ENCODE peak calls at places on chromosome 13, in four cellular contexts. O, I, U and M are unnamed samples.

GRCh38 chr13:43764349-43764748 is 22.4 kb downstream of the ENOX1 start:
- DNase-seq in O (no peak), I (no peak), U (no peak), M (no peak)

GRCh38 chr13:32203736-32204135 is 111.4 kb downstream of the ZAR1L start:
- DNase-seq in O (no peak), I (no peak), U (no peak), M (no peak)

GRCh38 chr13:66137384-66137783 is 1092.8 kb downstream of the PCDH9 start:
- DNase-seq in O (no peak), I (no peak), U (no peak), M (no peak)

GRCh38 chr13:74132768-74133656 is 1.2 kb downstream of the KLF12 start:
- DNase-seq in O (no peak), I (no peak), U (peak), M (no peak)

GRCh38 chr13:27147530-27148170 is 24.0 kb downstream of the USP12 start:
- DNase-seq in O (no peak), I (peak), U (no peak), M (no peak)

GRCh38 chr13:78589206-78589605 is 14.1 kb downstream of the POU4F1 start:
- DNase-seq in O (peak), I (no peak), U (no peak), M (peak)

GRCh38 chr13:101916108-101916757 is 463.8 kb downstream of the ITGBL1 start:
- DNase-seq in O (no peak), I (no peak), U (peak), M (peak)

GRCh38 chr13:19597523-19597922 is 35.9 kb upstream of the MPHOSPH8 start:
- DNase-seq in O (no peak), I (no peak), U (no peak), M (no peak)

GRCh38 chr13:61954092-61954491 is 538.4 kb upstream of the PCDH20 start:
- DNase-seq in O (peak), I (no peak), U (peak), M (no peak)

GRCh38 chr13:45718063-45718462 is 15.9 kb downstream of the CBY2 start:
- DNase-seq in O (peak), I (no peak), U (peak), M (no peak)

GRCh38 chr13:31638577-31638976 is 100.7 kb upstream of the RXFP2 start:
- DNase-seq in O (no peak), I (no peak), U (no peak), M (no peak)

GRCh38 chr13:42001580-42001979 is 40.7 kb upstream of the VWA8 start:
- DNase-seq in O (no peak), I (no peak), U (no peak), M (peak)

GRCh38 chr13:96671073-96671472 is 323.2 kb downstream of the OXGR1 start:
- DNase-seq in O (no peak), I (no peak), U (no peak), M (no peak)

GRCh38 chr13:49357694-49358093 is 86.2 kb downstream of the CAB39L start:
- DNase-seq in O (no peak), I (no peak), U (no peak), M (no peak)

GRCh38 chr13:40971321-40971720 is 47.8 kb downstream of the ELF1 start:
- DNase-seq in O (no peak), I (no peak), U (no peak), M (no peak)

GRCh38 chr13:113548778-113549621 is 35.6 kb upstream of the TFDP1 start:
- DNase-seq in O (no peak), I (no peak), U (peak), M (no peak)

GRCh38 chr13:96020155-96020575 is 33.0 kb downstream of the UGGT2 start:
- DNase-seq in O (peak), I (peak), U (peak), M (no peak)

GRCh38 chr13:34678154-34678553 is 263.9 kb upstream of the NBEA start:
- DNase-seq in O (no peak), I (no peak), U (no peak), M (no peak)

GRCh38 chr13:102317593-102317992 is 84.3 kb downstream of the FGF14 start:
- DNase-seq in O (no peak), I (no peak), U (peak), M (no peak)

GRCh38 chr13:37534181-37534580 is 64.4 kb downstream of the POSTN start:
- DNase-seq in O (no peak), I (no peak), U (no peak), M (no peak)
- TF ChIP-seq JUND in O (no peak), I (no peak), U (no peak), M (no peak)

GRCh38 chr13:94968757-94969086 is 256.4 kb upstream of the SOX21 start:
- DNase-seq in O (no peak), I (no peak), U (no peak), M (no peak)
- TF ChIP-seq JUND in O (no peak), I (no peak), U (no peak), M (no peak)

GRCh38 chr13:28636677-28637317 is 22.1 kb upstream of the POMP start:
- DNase-seq in O (peak), I (peak), U (peak), M (peak)

GRCh38 chr13:28640861-28641599 is 17.9 kb upstream of the POMP start:
- DNase-seq in O (no peak), I (no peak), U (no peak), M (no peak)

GRCh38 chr13:28638756-28639155 is 20.2 kb upstream of the POMP start:
- DNase-seq in O (no peak), I (no peak), U (no peak), M (no peak)

GRCh38 chr13:28637714-28638355 is 21.1 kb upstream of the POMP start:
- DNase-seq in O (no peak), I (peak), U (no peak), M (no peak)

GRCh38 chr13:28641600-28641926 is 17.4 kb upstream of the POMP start:
- DNase-seq in O (no peak), I (peak), U (no peak), M (no peak)
- TF ChIP-seq JUND in O (no peak), I (no peak), U (no peak), M (no peak)

DNA sequence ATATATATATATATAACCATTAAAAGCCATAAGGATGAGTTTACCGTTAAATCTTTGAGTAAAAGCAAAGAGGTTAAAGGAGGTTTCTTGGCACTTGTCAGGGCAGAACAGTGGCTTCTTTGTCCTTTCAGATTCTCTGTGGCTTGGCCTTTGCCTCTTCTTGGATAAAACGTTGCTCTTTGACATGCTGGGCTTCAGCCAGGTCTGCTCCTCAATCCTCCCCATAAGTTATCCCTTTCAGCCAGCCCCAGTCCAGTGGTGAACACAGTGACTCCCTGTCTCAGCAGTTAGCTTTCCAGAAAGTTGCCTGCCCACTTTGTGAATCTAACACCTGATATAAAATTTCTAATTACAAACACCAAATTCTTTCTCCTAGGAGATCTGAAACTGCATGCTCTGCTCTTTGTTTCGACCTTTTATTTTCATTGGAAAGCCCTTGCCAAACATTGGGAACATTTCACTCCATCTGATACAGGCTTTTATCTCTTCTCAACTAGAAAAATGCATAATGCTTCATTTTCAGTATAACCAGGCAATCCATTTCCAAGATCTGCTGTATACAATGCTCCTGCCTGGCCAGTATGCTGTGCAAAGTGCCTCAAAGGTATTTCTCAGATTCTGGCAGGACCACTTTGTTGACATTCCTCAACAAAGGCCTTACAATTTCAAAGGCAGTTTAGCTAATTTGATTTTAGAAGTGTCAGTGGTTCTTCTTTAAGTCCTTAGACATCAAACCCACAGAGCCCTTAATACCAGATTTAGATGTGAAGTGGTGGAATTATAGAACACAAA is 16.2 kb upstream of the MED4 start:
- DNase-seq in O (peak), I (no peak), U (no peak), M (no peak)
- TF ChIP-seq JUND in O (no peak), I (no peak), U (no peak), M (no peak)

DNA sequence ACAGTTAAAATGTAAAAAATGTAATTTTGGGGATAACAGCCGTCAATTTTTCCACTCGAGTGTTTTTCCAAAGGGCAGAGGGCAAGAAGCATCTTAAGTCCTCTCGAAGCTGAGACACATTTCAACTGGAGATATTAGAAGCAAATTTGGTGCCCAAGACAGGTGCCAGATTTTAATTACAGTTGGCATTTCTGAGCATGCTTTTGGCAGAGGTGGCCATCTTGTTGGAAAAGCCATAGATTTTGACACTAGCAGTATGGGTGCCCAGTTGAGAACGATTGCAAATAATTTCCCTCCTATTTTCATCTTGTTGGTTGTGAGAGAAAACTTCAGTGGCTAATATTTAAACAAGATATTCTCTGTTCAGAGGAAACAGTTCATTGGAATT is 146.3 kb downstream of the TM9SF2 start:
- DNase-seq in O (no peak), I (no peak), U (no peak), M (no peak)
- TF ChIP-seq JUND in O (no peak), I (no peak), U (no peak), M (no peak)

DNA sequence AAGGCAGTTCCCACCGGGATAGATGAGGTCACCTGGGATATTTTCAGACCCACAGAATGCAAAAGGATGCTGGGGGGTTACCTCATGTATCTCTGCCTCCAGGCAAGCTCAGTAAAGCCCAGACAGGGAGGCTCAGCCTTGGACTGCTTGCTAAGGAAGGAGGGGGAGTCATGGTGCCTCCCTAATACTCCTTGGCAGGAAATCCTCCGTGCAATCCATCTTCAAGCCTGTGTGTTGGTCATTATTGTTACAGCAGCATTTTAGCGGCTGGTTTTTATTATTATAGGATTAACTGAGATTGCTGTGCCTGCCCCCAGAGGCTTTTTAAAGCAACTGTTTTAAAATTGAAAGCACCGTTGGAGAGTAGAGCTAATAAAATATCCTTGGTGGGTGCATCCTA is 188.5 kb upstream of the UBL3 start:
- DNase-seq in O (no peak), I (no peak), U (no peak), M (no peak)
- TF ChIP-seq JUND in O (no peak), I (no peak), U (no peak), M (no peak)

GRCh38 chr13:35711909-35712308 is 235.4 kb upstream of the MAB21L1 start:
- DNase-seq in O (no peak), I (no peak), U (no peak), M (no peak)
- TF ChIP-seq JUND in O (no peak), I (no peak), U (no peak), M (no peak)

GRCh38 chr13:23740002-23740401 is 149.2 kb downstream of the MIPEP start:
- DNase-seq in O (no peak), I (no peak), U (no peak), M (no peak)
- TF ChIP-seq JUND in O (no peak), I (no peak), U (no peak), M (no peak)

DNA sequence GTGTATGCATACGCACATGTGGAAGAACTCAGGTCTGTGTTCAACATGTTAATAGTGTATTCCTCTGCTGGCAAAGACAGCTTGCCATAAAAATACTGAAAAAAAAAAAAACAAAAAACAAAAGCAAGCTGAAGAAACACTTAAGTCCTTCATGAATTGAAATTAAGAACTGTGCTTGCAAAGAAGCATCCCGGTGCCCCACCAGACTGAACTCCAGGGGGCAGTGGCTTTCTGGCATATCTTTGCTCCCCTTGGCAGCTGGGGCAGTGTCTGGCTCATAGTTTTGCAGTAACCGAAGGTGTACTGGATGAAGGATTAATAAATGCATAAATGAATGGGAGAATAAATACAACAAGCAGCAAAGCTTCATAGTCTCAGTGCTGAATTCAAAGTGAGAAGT is 187.6 kb downstream of the LHFPL6 start:
- DNase-seq in O (peak), I (no peak), U (peak), M (no peak)
- TF ChIP-seq JUND in O (no peak), I (no peak), U (no peak), M (no peak)